ENCODE peak calls at places on chromosome 21, in eight cellular contexts. One of them, this sample, is unnamed. For H3K9me3 and H3K4me1, the result is how much of the 10 kb centered on the place peaks cover.

GRCh38 chr21:23398726-23399125 is 2208.6 kb downstream of the MRPL39 start:
- DNase-seq in BE2C: no peak
- DNase-seq in hepatocyte: no peak
- DNase-seq in thoracic aorta: no peak
- DNase-seq in fibroblast of lung: no peak
- DNase-seq in A549: no peak
- DNase-seq in esophagus squamous epithelium: no peak
- DNase-seq in lower lobe of right lung: no peak
- DNase-seq in this sample: no peak

GRCh38 chr21:39911286-39911685 is 44.0 kb downstream of the PCP4 start:
- DNase-seq in A549: peak
- DNase-seq in lower lobe of right lung: no peak
- DNase-seq in esophagus squamous epithelium: no peak
- DNase-seq in BE2C: no peak
- DNase-seq in thoracic aorta: no peak
- DNase-seq in hepatocyte: no peak
- DNase-seq in fibroblast of lung: no peak
- DNase-seq in this sample: no peak

GRCh38 chr21:26798856-26799751 is 46.1 kb downstream of the ADAMTS1 start:
- DNase-seq in lower lobe of right lung: no peak
- DNase-seq in A549: no peak
- DNase-seq in BE2C: no peak
- DNase-seq in esophagus squamous epithelium: no peak
- DNase-seq in hepatocyte: peak
- DNase-seq in fibroblast of lung: peak
- DNase-seq in thoracic aorta: no peak
- DNase-seq in this sample: no peak

GRCh38 chr21:31471865-31472264 is 127.8 kb upstream of the TIAM1 start:
- DNase-seq in hepatocyte: no peak
- DNase-seq in fibroblast of lung: no peak
- DNase-seq in esophagus squamous epithelium: no peak
- DNase-seq in BE2C: no peak
- DNase-seq in thoracic aorta: no peak
- DNase-seq in lower lobe of right lung: no peak
- DNase-seq in A549: no peak
- DNase-seq in this sample: no peak

GRCh38 chr21:18411565-18411964 is 8.0 kb upstream of the TMPRSS15 start:
- DNase-seq in esophagus squamous epithelium: no peak
- DNase-seq in lower lobe of right lung: no peak
- DNase-seq in BE2C: no peak
- DNase-seq in fibroblast of lung: no peak
- DNase-seq in hepatocyte: no peak
- DNase-seq in A549: no peak
- DNase-seq in thoracic aorta: no peak
- DNase-seq in this sample: no peak

GRCh38 chr21:15486460-15487241 is 243.1 kb upstream of the USP25 start:
- DNase-seq in esophagus squamous epithelium: no peak
- DNase-seq in fibroblast of lung: no peak
- DNase-seq in BE2C: no peak
- DNase-seq in A549: no peak
- DNase-seq in hepatocyte: no peak
- DNase-seq in thoracic aorta: no peak
- DNase-seq in lower lobe of right lung: no peak
- DNase-seq in this sample: no peak

GRCh38 chr21:15291621-15292266 is 226.9 kb upstream of the NRIP1 start:
- DNase-seq in hepatocyte: no peak
- DNase-seq in A549: no peak
- DNase-seq in esophagus squamous epithelium: no peak
- DNase-seq in lower lobe of right lung: no peak
- DNase-seq in fibroblast of lung: no peak
- DNase-seq in thoracic aorta: no peak
- DNase-seq in BE2C: no peak
- DNase-seq in this sample: no peak

GRCh38 chr21:31905444-31906400 is 32.9 kb downstream of the HUNK start:
- DNase-seq in BE2C: no peak
- DNase-seq in esophagus squamous epithelium: no peak
- DNase-seq in fibroblast of lung: no peak
- DNase-seq in hepatocyte: no peak
- DNase-seq in thoracic aorta: no peak
- DNase-seq in A549: no peak
- DNase-seq in lower lobe of right lung: no peak
- DNase-seq in this sample: no peak

GRCh38 chr21:14594967-14595366 is 48.9 kb upstream of the SAMSN1 start:
- DNase-seq in lower lobe of right lung: no peak
- DNase-seq in A549: no peak
- DNase-seq in BE2C: no peak
- DNase-seq in hepatocyte: no peak
- DNase-seq in thoracic aorta: no peak
- DNase-seq in fibroblast of lung: no peak
- DNase-seq in esophagus squamous epithelium: no peak
- DNase-seq in this sample: no peak

GRCh38 chr21:26916799-26917198 is 50.1 kb downstream of the ADAMTS5 start:
- DNase-seq in thoracic aorta: no peak
- DNase-seq in hepatocyte: no peak
- DNase-seq in BE2C: no peak
- DNase-seq in fibroblast of lung: no peak
- DNase-seq in esophagus squamous epithelium: no peak
- DNase-seq in lower lobe of right lung: no peak
- DNase-seq in A549: no peak
- DNase-seq in this sample: no peak

GRCh38 chr21:16194851-16195251 is 465.1 kb downstream of the USP25 start:
- DNase-seq in A549: no peak
- DNase-seq in BE2C: no peak
- DNase-seq in thoracic aorta: no peak
- DNase-seq in lower lobe of right lung: no peak
- DNase-seq in hepatocyte: no peak
- DNase-seq in fibroblast of lung: peak
- DNase-seq in esophagus squamous epithelium: no peak
- DNase-seq in this sample: no peak

GRCh38 chr21:27359141-27359540 is 392.3 kb upstream of the ADAMTS5 start:
- DNase-seq in BE2C: no peak
- DNase-seq in fibroblast of lung: peak
- DNase-seq in A549: no peak
- DNase-seq in hepatocyte: no peak
- DNase-seq in lower lobe of right lung: no peak
- DNase-seq in thoracic aorta: no peak
- DNase-seq in esophagus squamous epithelium: no peak
- DNase-seq in this sample: no peak

GRCh38 chr21:39908265-39908923 is 41.2 kb downstream of the PCP4 start:
- DNase-seq in esophagus squamous epithelium: no peak
- DNase-seq in BE2C: no peak
- DNase-seq in thoracic aorta: no peak
- DNase-seq in fibroblast of lung: no peak
- DNase-seq in lower lobe of right lung: no peak
- DNase-seq in hepatocyte: no peak
- DNase-seq in A549: no peak
- DNase-seq in this sample: no peak

GRCh38 chr21:25307489-25307888 is 299.8 kb downstream of the MRPL39 start:
- DNase-seq in hepatocyte: no peak
- DNase-seq in esophagus squamous epithelium: no peak
- DNase-seq in A549: no peak
- DNase-seq in fibroblast of lung: peak
- DNase-seq in BE2C: peak
- DNase-seq in thoracic aorta: no peak
- DNase-seq in lower lobe of right lung: no peak
- DNase-seq in this sample: no peak

GRCh38 chr21:19507682-19508260 is 1104.2 kb upstream of the TMPRSS15 start:
- DNase-seq in BE2C: no peak
- DNase-seq in A549: no peak
- DNase-seq in lower lobe of right lung: no peak
- DNase-seq in fibroblast of lung: no peak
- DNase-seq in esophagus squamous epithelium: no peak
- DNase-seq in hepatocyte: peak
- DNase-seq in thoracic aorta: no peak
- DNase-seq in this sample: no peak

GRCh38 chr21:36478941-36479340 is 981 bp downstream of the CLDN14 start:
- DNase-seq in esophagus squamous epithelium: no peak
- DNase-seq in A549: peak
- DNase-seq in thoracic aorta: no peak
- DNase-seq in fibroblast of lung: no peak
- DNase-seq in lower lobe of right lung: no peak
- DNase-seq in hepatocyte: no peak
- DNase-seq in BE2C: no peak
- DNase-seq in this sample: no peak

GRCh38 chr21:26835027-26835713 is 10.0 kb downstream of the ADAMTS1 start:
- DNase-seq in hepatocyte: no peak
- DNase-seq in fibroblast of lung: peak
- DNase-seq in esophagus squamous epithelium: no peak
- DNase-seq in lower lobe of right lung: no peak
- DNase-seq in A549: no peak
- DNase-seq in BE2C: no peak
- DNase-seq in thoracic aorta: no peak
- DNase-seq in this sample: no peak

GRCh38 chr21:46437096-46437498 is 21.6 kb upstream of the DIP2A start:
- DNase-seq in hepatocyte: no peak
- DNase-seq in esophagus squamous epithelium: no peak
- DNase-seq in BE2C: no peak
- DNase-seq in A549: no peak
- DNase-seq in lower lobe of right lung: peak
- DNase-seq in thoracic aorta: no peak
- DNase-seq in fibroblast of lung: no peak
- DNase-seq in this sample: no peak

GRCh38 chr21:31780944-31781343 is 49.0 kb upstream of the SCAF4 start:
- DNase-seq in hepatocyte: peak
- DNase-seq in thoracic aorta: no peak
- DNase-seq in BE2C: no peak
- DNase-seq in esophagus squamous epithelium: no peak
- DNase-seq in fibroblast of lung: no peak
- DNase-seq in lower lobe of right lung: no peak
- DNase-seq in A549: no peak
- DNase-seq in this sample: no peak

GRCh38 chr21:34881421-34881820 is 167.7 kb downstream of the RUNX1 start:
- DNase-seq in fibroblast of lung: peak
- DNase-seq in A549: no peak
- DNase-seq in BE2C: no peak
- DNase-seq in hepatocyte: no peak
- DNase-seq in lower lobe of right lung: no peak
- DNase-seq in thoracic aorta: no peak
- DNase-seq in esophagus squamous epithelium: no peak
- DNase-seq in this sample: no peak
- H3K4me3 ChIP-seq in fibroblast of lung: peak
- H3K4me3 ChIP-seq in A549: peak
- H3K4me3 ChIP-seq in BE2C: no peak
- H3K4me3 ChIP-seq in hepatocyte: peak
- H3K4me3 ChIP-seq in lower lobe of right lung: peak
- H3K4me3 ChIP-seq in thoracic aorta: peak
- H3K4me3 ChIP-seq in esophagus squamous epithelium: no peak
- H3K4me3 ChIP-seq in this sample: no peak

GRCh38 chr21:21184771-21185528 is 186.7 kb downstream of the NCAM2 start:
- DNase-seq in lower lobe of right lung: no peak
- DNase-seq in BE2C: no peak
- DNase-seq in hepatocyte: no peak
- DNase-seq in A549: no peak
- DNase-seq in fibroblast of lung: no peak
- DNase-seq in thoracic aorta: no peak
- DNase-seq in esophagus squamous epithelium: no peak
- DNase-seq in this sample: no peak

GRCh38 chr21:21182401-21182800 is 184.2 kb downstream of the NCAM2 start:
- DNase-seq in BE2C: no peak
- DNase-seq in A549: no peak
- DNase-seq in thoracic aorta: no peak
- DNase-seq in esophagus squamous epithelium: no peak
- DNase-seq in lower lobe of right lung: no peak
- DNase-seq in hepatocyte: no peak
- DNase-seq in fibroblast of lung: no peak
- DNase-seq in this sample: no peak

GRCh38 chr21:21187579-21187978 is 189.4 kb downstream of the NCAM2 start:
- DNase-seq in fibroblast of lung: peak
- DNase-seq in thoracic aorta: no peak
- DNase-seq in A549: no peak
- DNase-seq in BE2C: no peak
- DNase-seq in esophagus squamous epithelium: no peak
- DNase-seq in hepatocyte: no peak
- DNase-seq in lower lobe of right lung: no peak
- DNase-seq in this sample: no peak

GRCh38 chr21:21179619-21180336 is 181.6 kb downstream of the NCAM2 start:
- DNase-seq in lower lobe of right lung: no peak
- DNase-seq in fibroblast of lung: no peak
- DNase-seq in hepatocyte: no peak
- DNase-seq in A549: no peak
- DNase-seq in esophagus squamous epithelium: no peak
- DNase-seq in BE2C: no peak
- DNase-seq in thoracic aorta: no peak
- DNase-seq in this sample: no peak

GRCh38 chr21:21183092-21183491 is 184.9 kb downstream of the NCAM2 start:
- DNase-seq in A549: no peak
- DNase-seq in lower lobe of right lung: no peak
- DNase-seq in hepatocyte: no peak
- DNase-seq in thoracic aorta: no peak
- DNase-seq in esophagus squamous epithelium: no peak
- DNase-seq in BE2C: no peak
- DNase-seq in fibroblast of lung: peak
- DNase-seq in this sample: no peak
- H3K9me3 ChIP-seq in A549: under half
- H3K9me3 ChIP-seq in lower lobe of right lung: under half
- H3K9me3 ChIP-seq in hepatocyte: under half
- H3K9me3 ChIP-seq in thoracic aorta: under half
- H3K9me3 ChIP-seq in esophagus squamous epithelium: under half
- H3K9me3 ChIP-seq in BE2C: under half
- H3K9me3 ChIP-seq in fibroblast of lung: under half
- H3K9me3 ChIP-seq in this sample: under half

GRCh38 chr21:29335720-29336119 is 37.0 kb downstream of the BACH1 start:
- DNase-seq in thoracic aorta: no peak
- DNase-seq in hepatocyte: no peak
- DNase-seq in BE2C: no peak
- DNase-seq in esophagus squamous epithelium: no peak
- DNase-seq in lower lobe of right lung: no peak
- DNase-seq in fibroblast of lung: peak
- DNase-seq in A549: no peak
- DNase-seq in this sample: no peak
- H3K4me1 ChIP-seq in thoracic aorta: under half
- H3K4me1 ChIP-seq in hepatocyte: under half
- H3K4me1 ChIP-seq in BE2C: under half
- H3K4me1 ChIP-seq in esophagus squamous epithelium: under half
- H3K4me1 ChIP-seq in lower lobe of right lung: under half
- H3K4me1 ChIP-seq in fibroblast of lung: under half
- H3K4me1 ChIP-seq in A549: under half
- H3K4me1 ChIP-seq in this sample: under half

DNA sequence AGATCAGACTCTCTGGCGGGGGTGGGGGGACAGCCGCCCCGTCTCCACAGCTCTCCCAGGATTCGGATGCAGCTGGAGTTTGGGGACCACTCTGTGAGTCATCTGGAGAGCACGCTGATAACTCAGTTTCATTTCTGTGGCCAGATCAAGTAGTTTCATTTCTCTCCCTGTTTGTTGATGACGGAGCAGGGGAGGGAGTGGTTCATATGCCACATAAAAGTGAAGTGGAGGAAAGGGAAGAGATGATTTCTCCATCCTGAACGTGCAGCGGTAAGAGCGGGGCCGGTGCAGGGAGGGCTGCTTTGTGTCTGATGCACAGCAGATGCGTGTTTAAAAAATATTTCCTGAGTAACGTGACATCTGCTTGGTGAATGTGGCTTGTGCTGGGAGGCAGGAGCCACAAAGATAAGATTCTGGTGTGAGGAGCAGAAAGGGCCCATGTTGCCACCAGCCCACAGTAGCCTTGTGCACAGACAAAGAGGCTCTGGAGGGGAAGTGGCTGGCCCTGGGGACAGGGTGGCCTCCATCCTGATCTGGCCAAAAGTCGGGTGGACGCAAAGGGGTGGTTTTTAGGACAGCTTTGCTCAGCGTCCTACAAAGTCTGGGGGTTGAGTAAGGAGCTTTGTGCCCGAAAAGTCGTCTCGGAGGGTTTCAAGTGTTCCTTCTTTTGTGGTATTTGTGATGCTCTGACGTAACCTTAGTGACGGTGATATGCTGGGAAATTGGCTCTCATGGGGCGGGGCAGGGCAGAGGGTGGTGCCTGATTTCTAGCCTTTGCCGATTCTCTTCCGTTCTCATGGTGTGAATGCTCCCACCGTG is at the start of gene MX2:
- DNase-seq in A549: no peak
- DNase-seq in esophagus squamous epithelium: peak
- DNase-seq in lower lobe of right lung: peak
- DNase-seq in BE2C: no peak
- DNase-seq in thoracic aorta: no peak
- DNase-seq in fibroblast of lung: peak
- DNase-seq in hepatocyte: peak
- DNase-seq in this sample: peak
- H3K4me3 ChIP-seq in A549: no peak
- H3K4me3 ChIP-seq in esophagus squamous epithelium: peak
- H3K4me3 ChIP-seq in lower lobe of right lung: peak
- H3K4me3 ChIP-seq in BE2C: no peak
- H3K4me3 ChIP-seq in thoracic aorta: peak
- H3K4me3 ChIP-seq in fibroblast of lung: peak
- H3K4me3 ChIP-seq in hepatocyte: no peak
- H3K4me3 ChIP-seq in this sample: peak